ENCODE peak calls at places on chromosomes 3 and 15, in seven cellular contexts. S is tibial artery; C is nucleus accumbens; A is activated T-helper 1 cell treated with anti-CD3 and anti-CD28 coated beads, Interleukin-2, amount 50 U/mL, for 16 hours; O is NCI-H460; X is activated CD4-positive, alpha-beta T cell treated with anti-CD3 and anti-CD28 coated beads, Interleukin-2, amount 50 U/mL, for 1 hour; D is NCI-H748 treated with DMSO at 0.1 percent for 48 hours. N is an unnamed sample.

GRCh38 chr15:59339252-59339672 is 33.4 kb downstream of the MYO1E start:
- DNase-seq in C (no peak), A (no peak), D (no peak), S (no peak), O (no peak), X (no peak), N (no peak)

GRCh38 chr15:90903733-90904536 is 833 bp downstream of the MAN2A2 start:
- DNase-seq in X (no peak), D (no peak), A (no peak), O (no peak), C (peak; percentile 59), S (no peak), N (no peak)

GRCh38 chr3:36707623-36708409 is 56.5 kb downstream of the DCLK3 start:
- DNase-seq in X (no peak), D (no peak), C (no peak), O (peak; percentile 82), S (no peak), A (no peak), N (no peak)

GRCh38 chr3:66140763-66141372 is 79.9 kb upstream of the SLC25A26 start:
- DNase-seq in C (no peak), A (no peak), X (no peak), S (no peak), O (no peak), D (no peak), N (no peak)

GRCh38 chr15:56835598-56836275 is 82.7 kb upstream of the TCF12 start:
- DNase-seq in A (no peak), D (no peak), C (no peak), S (no peak), O (no peak), X (no peak), N (no peak)

GRCh38 chr15:80996247-80996646 is 4.5 kb upstream of the TLNRD1 start:
- DNase-seq in A (no peak), C (no peak), S (no peak), O (no peak), D (no peak), X (no peak), N (no peak)

GRCh38 chr3:177904661-177905060 is 631.6 kb upstream of the KCNMB2 start:
- DNase-seq in D (no peak), X (no peak), S (no peak), C (no peak), A (no peak), O (no peak), N (no peak)

GRCh38 chr3:105369501-105370371 is 3.0 kb downstream of the ALCAM start:
- DNase-seq in O (no peak), X (peak; percentile 2), S (peak; percentile 78), A (peak; percentile 11), D (peak; percentile 58), C (peak; percentile 60), N (peak; percentile 94)

GRCh38 chr3:177429772-177430171 is 232.5 kb upstream of the TBL1XR1 start:
- DNase-seq in C (no peak), O (no peak), S (no peak), D (no peak), X (no peak), A (no peak), N (no peak)

GRCh38 chr3:131819656-131820055 is 215.2 kb downstream of the CPNE4 start:
- DNase-seq in S (no peak), D (no peak), O (no peak), A (no peak), X (no peak), C (no peak), N (no peak)

GRCh38 chr3:183629546-183630301 is 5.7 kb upstream of the KLHL24 start:
- DNase-seq in C (no peak), X (no peak), D (no peak), S (no peak), A (no peak), O (no peak), N (no peak)

GRCh38 chr3:123284399-123285010 is 82.8 kb downstream of the SEC22A start:
- DNase-seq in O (no peak), X (no peak), S (peak; percentile 62), D (no peak), C (no peak), A (no peak), N (peak; percentile 72)

GRCh38 chr3:71817262-71817661 is 32.3 kb upstream of the PROK2 start:
- DNase-seq in S (no peak), X (no peak), A (no peak), C (no peak), D (no peak), O (no peak), N (no peak)

GRCh38 chr3:50264389-50264963 is 4.5 kb upstream of the SEMA3B start:
- DNase-seq in X (no peak), S (peak; percentile 93), A (no peak), C (peak; percentile 73), D (no peak), O (no peak), N (peak; percentile 92)

GRCh38 chr3:171846594-171846993 is 3.4 kb downstream of the TMEM212 start:
- DNase-seq in S (no peak), D (no peak), A (no peak), X (no peak), O (no peak), C (no peak), N (no peak)

GRCh38 chr3:72847282-72847681 is 963 bp downstream of the SHQ1 start:
- DNase-seq in X (no peak), C (peak; percentile 27), S (no peak), O (no peak), A (no peak), D (no peak), N (no peak)

GRCh38 chr3:134018850-134019249 is 10.9 kb downstream of the SLCO2A1 start:
- DNase-seq in O (no peak), D (no peak), A (no peak), S (no peak), X (no peak), C (no peak), N (no peak)

GRCh38 chr3:41630708-41631107 is 331.2 kb downstream of the ULK4 start:
- DNase-seq in A (no peak), S (no peak), O (no peak), D (no peak), X (no peak), C (no peak), N (no peak)

GRCh38 chr3:21718943-21719591 is 31.9 kb downstream of the ZNF385D start:
- DNase-seq in O (no peak), S (no peak), X (no peak), C (no peak), D (no peak), A (no peak), N (no peak)

GRCh38 chr15:58440181-58440910 is 8.6 kb downstream of the LIPC start:
- DNase-seq in O (no peak), D (no peak), S (no peak), C (no peak), A (no peak), X (no peak), N (peak; percentile 78)

GRCh38 chr3:88031543-88032148 is 27.2 kb downstream of the CGGBP1 start:
- DNase-seq in X (peak; percentile 9), O (peak; percentile 6), D (no peak), S (no peak), C (no peak), A (no peak), N (no peak)

GRCh38 chr15:100457201-100457600 is 71.5 kb downstream of the CERS3 start:
- DNase-seq in D (no peak), S (no peak), X (no peak), O (no peak), C (no peak), A (no peak), N (no peak)

GRCh38 chr15:47551079-47551478 is 166.2 kb upstream of the SEMA6D start:
- DNase-seq in C (no peak), D (no peak), A (no peak), X (no peak), O (no peak), S (no peak), N (no peak)

GRCh38 chr3:71393093-71393492 is 190.4 kb downstream of the FOXP1 start:
- DNase-seq in X (no peak), A (no peak), C (no peak), S (no peak), O (no peak), D (no peak), N (no peak)

GRCh38 chr3:139906441-139906840 is 28.5 kb upstream of the CLSTN2 start:
- DNase-seq in C (no peak), O (no peak), X (no peak), S (no peak), A (no peak), D (no peak), N (no peak)

GRCh38 chr3:31358473-31359075 is 174.2 kb upstream of the STT3B start:
- DNase-seq in A (no peak), O (no peak), C (no peak), S (no peak), X (no peak), D (no peak), N (no peak)

GRCh38 chr3:130839815-130840214 is 54.1 kb upstream of the ATP2C1 start:
- DNase-seq in D (no peak), S (no peak), C (no peak), X (no peak), A (no peak), O (no peak), N (no peak)

GRCh38 chr3:126399756-126400155 is 5.0 kb downstream of the CFAP100 start:
- DNase-seq in S (peak; percentile 35), A (no peak), X (no peak), D (no peak), O (no peak), C (no peak), N (peak; percentile 17)

GRCh38 chr15:91263632-91264477 is 163.8 kb downstream of the SV2B start:
- DNase-seq in O (no peak), S (peak; percentile 93), C (no peak), D (no peak), X (no peak), A (no peak), N (peak; percentile 75)

GRCh38 chr3:47421741-47422649 is 41.2 kb downstream of the PTPN23 start:
- DNase-seq in C (no peak), O (no peak), X (no peak), A (no peak), S (no peak), D (no peak), N (no peak)

GRCh38 chr3:113620091-113620490 is 76.4 kb downstream of the USF3 start:
- DNase-seq in X (no peak), S (no peak), D (no peak), O (no peak), C (no peak), A (no peak), N (no peak)

GRCh38 chr15:68586274-68586961 is 7.6 kb downstream of the CORO2B start:
- DNase-seq in C (no peak), O (no peak), S (peak; percentile 59), D (no peak), A (no peak), X (no peak), N (no peak)

GRCh38 chr15:58748787-58749531 is 548 bp downstream of the ADAM10 start:
- DNase-seq in S (peak; percentile 76), C (peak; percentile 47), A (peak; percentile 15), O (no peak), X (peak; percentile 34), D (peak; percentile 7), N (no peak)

GRCh38 chr3:47525617-47526016 is 12.1 kb upstream of the ELP6 start:
- DNase-seq in A (no peak), O (no peak), C (no peak), X (no peak), D (no peak), S (no peak), N (no peak)

GRCh38 chr3:65894679-65895078 is 144.0 kb downstream of the MAGI1 start:
- DNase-seq in X (no peak), A (no peak), S (no peak), D (no peak), C (no peak), O (no peak), N (no peak)

GRCh38 chr15:74528876-74529275 is 12.1 kb upstream of the ARID3B start:
- DNase-seq in C (no peak), A (no peak), S (no peak), O (no peak), D (no peak), X (no peak), N (no peak)

GRCh38 chr3:105780114-105780513 is 88.7 kb downstream of the CBLB start:
- DNase-seq in S (no peak), A (no peak), D (no peak), X (no peak), C (no peak), O (no peak), N (no peak)

N was measured in lower leg skin.